ENCODE peak calls at places on chromosome 14, in seven cellular contexts. Y is pancreas, Q is DND-41, I is neuronal stem cell, O is left ventricle myocardium inferior, H is heart right ventricle, D is astrocyte of the spinal cord. Z is an unnamed sample.

GRCh38 chr14:52918486-52918885 is 32.4 kb downstream of the FERMT2 start:
- DNase-seq in Y (no peak), I (no peak), H (no peak), Q (peak; percentile 25), O (no peak), D (peak; percentile 63), Z (no peak)

GRCh38 chr14:103121161-103121845 is 2.0 kb upstream of the TNFAIP2 start:
- DNase-seq in Y (peak; percentile 47), H (peak; percentile 69), D (no peak), O (peak; percentile 64), I (no peak), Q (no peak), Z (no peak)

GRCh38 chr14:72779679-72780078 is 114.2 kb downstream of the DPF3 start:
- DNase-seq in Q (no peak), Y (no peak), I (no peak), H (no peak), D (no peak), O (no peak), Z (no peak)

GRCh38 chr14:37223947-37224474 is 26.3 kb downstream of the MIPOL1 start:
- DNase-seq in D (no peak), H (no peak), I (no peak), O (no peak), Q (no peak), Y (no peak), Z (no peak)

GRCh38 chr14:55309761-55310365 is 38.6 kb downstream of the FBXO34 start:
- DNase-seq in O (no peak), D (no peak), Y (no peak), H (no peak), I (no peak), Q (no peak), Z (no peak)

GRCh38 chr14:54652188-54652889 is 85.4 kb downstream of the SAMD4A start:
- DNase-seq in I (peak; percentile 53), Y (peak; percentile 47), O (peak; percentile 84), D (peak; percentile 99), H (peak; percentile 91), Q (no peak), Z (peak; percentile 90)

GRCh38 chr14:99036594-99037293 is 235.3 kb downstream of the BCL11B start:
- DNase-seq in Q (no peak), Y (no peak), I (no peak), D (no peak), H (no peak), O (peak; percentile 30), Z (no peak)

GRCh38 chr14:103838117-103838516 is 9.3 kb downstream of the PPP1R13B start:
- DNase-seq in Y (no peak), D (no peak), O (no peak), Q (no peak), H (no peak), I (no peak), Z (no peak)

GRCh38 chr14:101235042-101235871 is 326.0 kb upstream of the DIO3 start:
- DNase-seq in D (peak; percentile 31), O (peak; percentile 50), Y (peak; percentile 75), H (peak; percentile 21), Q (peak; percentile 66), I (peak; percentile 56), Z (peak; percentile 64)

GRCh38 chr14:50846171-50846880 is 15.4 kb upstream of the NIN start:
- DNase-seq in Y (no peak), O (no peak), D (peak; percentile 79), I (no peak), Q (no peak), H (no peak), Z (no peak)

GRCh38 chr14:80316426-80316825 is 105.1 kb upstream of the DIO2 start:
- DNase-seq in Y (no peak), H (no peak), O (no peak), I (no peak), Q (no peak), D (peak; percentile 9), Z (no peak)

GRCh38 chr14:74919421-74920165 is 3.5 kb downstream of the RPS6KL1 start:
- DNase-seq in H (no peak), O (no peak), Y (no peak), Q (no peak), D (no peak), I (no peak), Z (no peak)

GRCh38 chr14:29475641-29476040 is 452.0 kb downstream of the PRKD1 start:
- DNase-seq in I (no peak), Y (no peak), D (no peak), Q (no peak), H (no peak), O (no peak), Z (no peak)

GRCh38 chr14:63186453-63186852 is 17.8 kb upstream of the RHOJ start:
- DNase-seq in I (no peak), H (no peak), Q (no peak), O (no peak), D (peak; percentile 53), Y (no peak), Z (no peak)

GRCh38 chr14:106657460-106657859 is 1131.1 kb downstream of the TMEM121 start:
- DNase-seq in H (no peak), I (no peak), Y (peak; percentile 42), D (no peak), O (no peak), Q (peak; percentile 92), Z (no peak)

GRCh38 chr14:23404331-23404900 is 3.7 kb downstream of the MYH6 start:
- DNase-seq in H (no peak), Y (no peak), O (peak; percentile 17), D (no peak), Q (no peak), I (no peak), Z (no peak)

GRCh38 chr14:102323102-102323501 is 3.6 kb downstream of the ZNF839 start:
- DNase-seq in I (no peak), Q (peak; percentile 26), D (peak; percentile 69), Y (peak; percentile 69), H (peak; percentile 43), O (peak; percentile 39), Z (no peak)

GRCh38 chr14:102964152-102964730 is 41.8 kb downstream of the AMN start:
- DNase-seq in O (no peak), Q (no peak), D (no peak), Y (no peak), I (no peak), H (no peak), Z (peak; percentile 75)

GRCh38 chr14:93054876-93055275 is 60.8 kb downstream of the ITPK1 start:
- DNase-seq in Y (no peak), D (no peak), O (no peak), I (no peak), H (no peak), Q (no peak), Z (no peak)

GRCh38 chr14:97468220-97468619 is 671.0 kb downstream of the VRK1 start:
- DNase-seq in Y (no peak), O (no peak), I (no peak), H (no peak), Q (no peak), D (no peak), Z (no peak)

GRCh38 chr14:77653473-77653872 is 37.0 kb upstream of the SPTLC2 start:
- DNase-seq in D (no peak), O (no peak), I (no peak), Y (no peak), H (no peak), Q (peak; percentile 10), Z (no peak)

GRCh38 chr14:103109789-103110415 is 13.4 kb upstream of the TNFAIP2 start:
- DNase-seq in O (no peak), D (peak; percentile 72), Y (peak; percentile 52), Q (no peak), H (peak; percentile 38), I (no peak), Z (no peak)

GRCh38 chr14:61153914-61154545 is 127.1 kb downstream of the TMEM30B start:
- DNase-seq in Y (no peak), Q (no peak), H (no peak), D (peak; percentile 28), I (no peak), O (no peak), Z (no peak)

GRCh38 chr14:98298481-98299227 is 973.3 kb downstream of the BCL11B start:
- DNase-seq in D (no peak), Q (no peak), O (no peak), I (no peak), Y (no peak), H (no peak), Z (no peak)

GRCh38 chr14:79056879-79057278 is 886.7 kb downstream of the NRXN3 start:
- DNase-seq in I (no peak), H (no peak), Y (no peak), Q (no peak), D (peak; percentile 83), O (no peak), Z (no peak)

GRCh38 chr14:79057333-79057732 is 887.2 kb downstream of the NRXN3 start:
- DNase-seq in D (peak; percentile 62), I (no peak), Q (no peak), O (no peak), Y (no peak), H (no peak), Z (no peak)

GRCh38 chr14:79064200-79064599 is 894.0 kb downstream of the NRXN3 start:
- DNase-seq in Q (no peak), H (no peak), O (no peak), D (no peak), I (no peak), Y (no peak), Z (no peak)

DNA sequence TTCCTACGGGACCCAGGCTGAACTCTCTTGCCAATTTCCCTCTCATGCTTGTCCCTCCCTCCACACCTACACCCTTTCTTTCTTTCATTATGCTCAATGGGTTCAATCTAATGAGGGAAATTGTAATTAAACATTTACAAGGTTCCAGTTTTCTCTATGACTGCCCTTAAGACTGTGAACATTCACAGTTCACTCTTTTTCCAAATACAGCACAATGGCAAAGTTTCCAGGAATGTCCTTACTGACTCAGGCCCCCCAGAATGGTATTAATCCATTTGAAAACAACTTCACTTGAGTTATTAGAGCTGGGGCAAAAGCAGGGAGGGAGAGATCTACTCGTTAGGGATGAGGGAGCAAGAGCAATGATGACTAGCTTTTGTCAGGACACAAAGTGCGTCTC is 892.1 kb downstream of the NRXN3 start:
- DNase-seq in I (no peak), O (no peak), Y (no peak), D (no peak), Q (no peak), H (no peak), Z (no peak)
- H3K4me3 ChIP-seq in I (no peak overlapping the region), O (no peak overlapping the region), Y (no peak overlapping the region), D (no peak overlapping the region), Q (no peak overlapping the region), H (no peak overlapping the region), Z (no peak overlapping the region)

DNA sequence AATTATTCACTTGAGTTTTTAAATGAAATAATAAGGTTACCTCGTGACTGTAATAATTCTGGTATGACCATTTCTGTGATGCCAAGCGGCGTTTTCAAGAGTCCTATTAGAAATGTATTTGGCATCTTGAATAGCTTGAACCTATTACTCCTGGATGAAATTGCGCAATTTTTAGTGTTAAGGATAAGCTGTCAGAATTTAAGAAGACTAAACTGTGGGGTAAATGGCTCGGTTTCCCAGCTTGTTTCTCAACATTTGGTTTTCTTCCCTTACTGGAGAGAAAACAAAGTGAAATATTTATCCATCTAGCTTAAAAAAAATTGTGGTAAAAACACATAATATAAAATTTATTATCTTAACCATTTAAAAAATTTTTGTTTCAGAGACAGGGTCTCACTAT is 26.8 kb downstream of the PCNX1 start:
- DNase-seq in O (no peak), Q (no peak), D (no peak), H (no peak), Y (no peak), I (no peak), Z (no peak)
- H3K4me3 ChIP-seq in O (no peak overlapping the region), Q (no peak overlapping the region), D (no peak overlapping the region), H (no peak overlapping the region), Y (no peak overlapping the region), I (no peak overlapping the region), Z (peak overlapping the region; percentile 26)

GRCh38 chr14:95692109-95692508 is 5.9 kb downstream of the TCL1B start:
- DNase-seq in I (no peak), Y (no peak), Q (no peak), O (no peak), H (no peak), D (no peak), Z (no peak)
- H3K4me3 ChIP-seq in I (no peak overlapping the region), Y (no peak overlapping the region), Q (no peak overlapping the region), O (no peak overlapping the region), H (no peak overlapping the region), D (no peak overlapping the region), Z (no peak overlapping the region)

GRCh38 chr14:105563347-105563737 is 37.0 kb downstream of the TMEM121 start:
- DNase-seq in Q (no peak), O (no peak), Y (no peak), D (no peak), I (no peak), H (no peak), Z (no peak)
- H3K4me3 ChIP-seq in Q (no peak overlapping the region), O (no peak overlapping the region), Y (no peak overlapping the region), D (no peak overlapping the region), I (no peak overlapping the region), H (no peak overlapping the region), Z (no peak overlapping the region)

Z was measured in aorta.